ENCODE peak calls at places on chromosomes 5 and 9, in nine cellular contexts. One of them, this sample, is unnamed.

GRCh38 chr5:126983874-126984266 is 46.5 kb downstream of the MARCHF3 start:
- DNase-seq in neural crest cell: no peak
- DNase-seq in mesothelial cell of epicardium: no peak
- DNase-seq in mucosa of descending colon: no peak
- DNase-seq in ascending aorta: no peak
- DNase-seq in endothelial cell: no peak
- DNase-seq in GM23338: no peak
- DNase-seq in right atrium auricular region: no peak
- DNase-seq in activated B cell treated with CpG ODN at 0.5 μM for 24 hours: no peak
- DNase-seq in this sample: no peak

GRCh38 chr9:130213898-130214761 is 41.9 kb downstream of the NCS1 start:
- DNase-seq in neural crest cell: peak
- DNase-seq in mesothelial cell of epicardium: no peak
- DNase-seq in mucosa of descending colon: no peak
- DNase-seq in ascending aorta: no peak
- DNase-seq in endothelial cell: no peak
- DNase-seq in GM23338: peak
- DNase-seq in right atrium auricular region: no peak
- DNase-seq in activated B cell treated with CpG ODN at 0.5 μM for 24 hours: no peak
- DNase-seq in this sample: no peak

GRCh38 chr5:68531970-68532369 is 316.4 kb downstream of the PIK3R1 start:
- DNase-seq in neural crest cell: no peak
- DNase-seq in mesothelial cell of epicardium: no peak
- DNase-seq in mucosa of descending colon: no peak
- DNase-seq in ascending aorta: no peak
- DNase-seq in endothelial cell: no peak
- DNase-seq in GM23338: no peak
- DNase-seq in right atrium auricular region: no peak
- DNase-seq in activated B cell treated with CpG ODN at 0.5 μM for 24 hours: no peak
- DNase-seq in this sample: no peak

GRCh38 chr9:131677445-131678180 is 62.3 kb downstream of the RAPGEF1 start:
- DNase-seq in neural crest cell: no peak
- DNase-seq in mesothelial cell of epicardium: no peak
- DNase-seq in mucosa of descending colon: no peak
- DNase-seq in ascending aorta: no peak
- DNase-seq in endothelial cell: no peak
- DNase-seq in GM23338: no peak
- DNase-seq in right atrium auricular region: peak
- DNase-seq in activated B cell treated with CpG ODN at 0.5 μM for 24 hours: no peak
- DNase-seq in this sample: no peak

GRCh38 chr5:135560858-135561257 is 17.9 kb downstream of the CXCL14 start:
- DNase-seq in neural crest cell: peak
- DNase-seq in mesothelial cell of epicardium: peak
- DNase-seq in mucosa of descending colon: peak
- DNase-seq in ascending aorta: no peak
- DNase-seq in endothelial cell: peak
- DNase-seq in GM23338: peak
- DNase-seq in right atrium auricular region: peak
- DNase-seq in activated B cell treated with CpG ODN at 0.5 μM for 24 hours: peak
- DNase-seq in this sample: no peak

GRCh38 chr5:40801771-40802562 is 3.8 kb upstream of the PRKAA1 start:
- DNase-seq in neural crest cell: no peak
- DNase-seq in mesothelial cell of epicardium: no peak
- DNase-seq in mucosa of descending colon: no peak
- DNase-seq in ascending aorta: no peak
- DNase-seq in endothelial cell: no peak
- DNase-seq in GM23338: no peak
- DNase-seq in right atrium auricular region: no peak
- DNase-seq in activated B cell treated with CpG ODN at 0.5 μM for 24 hours: no peak
- DNase-seq in this sample: no peak

GRCh38 chr9:75372499-75373268 is 284.4 kb downstream of the OSTF1 start:
- DNase-seq in neural crest cell: no peak
- DNase-seq in mesothelial cell of epicardium: no peak
- DNase-seq in mucosa of descending colon: no peak
- DNase-seq in ascending aorta: no peak
- DNase-seq in endothelial cell: no peak
- DNase-seq in GM23338: no peak
- DNase-seq in right atrium auricular region: no peak
- DNase-seq in activated B cell treated with CpG ODN at 0.5 μM for 24 hours: no peak
- DNase-seq in this sample: no peak

GRCh38 chr9:91192379-91192775 is 169.3 kb downstream of the AUH start:
- DNase-seq in neural crest cell: no peak
- DNase-seq in mesothelial cell of epicardium: no peak
- DNase-seq in mucosa of descending colon: peak
- DNase-seq in ascending aorta: no peak
- DNase-seq in endothelial cell: no peak
- DNase-seq in GM23338: no peak
- DNase-seq in right atrium auricular region: peak
- DNase-seq in activated B cell treated with CpG ODN at 0.5 μM for 24 hours: no peak
- DNase-seq in this sample: no peak

GRCh38 chr9:123395276-123396006 is 39.4 kb downstream of the CRB2 start:
- DNase-seq in neural crest cell: no peak
- DNase-seq in mesothelial cell of epicardium: no peak
- DNase-seq in mucosa of descending colon: no peak
- DNase-seq in ascending aorta: no peak
- DNase-seq in endothelial cell: no peak
- DNase-seq in GM23338: no peak
- DNase-seq in right atrium auricular region: no peak
- DNase-seq in activated B cell treated with CpG ODN at 0.5 μM for 24 hours: no peak
- DNase-seq in this sample: no peak

GRCh38 chr9:129490583-129491485 is 130.1 kb downstream of the C9orf50 start:
- DNase-seq in neural crest cell: no peak
- DNase-seq in mesothelial cell of epicardium: no peak
- DNase-seq in mucosa of descending colon: peak
- DNase-seq in ascending aorta: no peak
- DNase-seq in endothelial cell: no peak
- DNase-seq in GM23338: no peak
- DNase-seq in right atrium auricular region: no peak
- DNase-seq in activated B cell treated with CpG ODN at 0.5 μM for 24 hours: no peak
- DNase-seq in this sample: no peak

GRCh38 chr9:19102181-19102630 is 498 bp downstream of the HAUS6 start:
- DNase-seq in neural crest cell: no peak
- DNase-seq in mesothelial cell of epicardium: no peak
- DNase-seq in mucosa of descending colon: peak
- DNase-seq in ascending aorta: no peak
- DNase-seq in endothelial cell: peak
- DNase-seq in GM23338: peak
- DNase-seq in right atrium auricular region: no peak
- DNase-seq in activated B cell treated with CpG ODN at 0.5 μM for 24 hours: no peak
- DNase-seq in this sample: no peak

GRCh38 chr5:40428129-40428528 is 251.6 kb upstream of the PTGER4 start:
- DNase-seq in neural crest cell: no peak
- DNase-seq in mesothelial cell of epicardium: no peak
- DNase-seq in mucosa of descending colon: no peak
- DNase-seq in ascending aorta: no peak
- DNase-seq in endothelial cell: no peak
- DNase-seq in GM23338: no peak
- DNase-seq in right atrium auricular region: peak
- DNase-seq in activated B cell treated with CpG ODN at 0.5 μM for 24 hours: no peak
- DNase-seq in this sample: no peak

GRCh38 chr9:129866373-129867137 is 31.3 kb downstream of the USP20 start:
- DNase-seq in neural crest cell: no peak
- DNase-seq in mesothelial cell of epicardium: no peak
- DNase-seq in mucosa of descending colon: no peak
- DNase-seq in ascending aorta: no peak
- DNase-seq in endothelial cell: no peak
- DNase-seq in GM23338: no peak
- DNase-seq in right atrium auricular region: no peak
- DNase-seq in activated B cell treated with CpG ODN at 0.5 μM for 24 hours: no peak
- DNase-seq in this sample: no peak

GRCh38 chr9:87465791-87466190 is 31.9 kb upstream of the DAPK1 start:
- DNase-seq in neural crest cell: no peak
- DNase-seq in mesothelial cell of epicardium: no peak
- DNase-seq in mucosa of descending colon: no peak
- DNase-seq in ascending aorta: no peak
- DNase-seq in endothelial cell: no peak
- DNase-seq in GM23338: no peak
- DNase-seq in right atrium auricular region: no peak
- DNase-seq in activated B cell treated with CpG ODN at 0.5 μM for 24 hours: no peak
- DNase-seq in this sample: no peak

GRCh38 chr9:130463141-130463540 is 18.4 kb downstream of the ASS1 start:
- DNase-seq in neural crest cell: no peak
- DNase-seq in mesothelial cell of epicardium: no peak
- DNase-seq in mucosa of descending colon: no peak
- DNase-seq in ascending aorta: no peak
- DNase-seq in endothelial cell: no peak
- DNase-seq in GM23338: no peak
- DNase-seq in right atrium auricular region: no peak
- DNase-seq in activated B cell treated with CpG ODN at 0.5 μM for 24 hours: no peak
- DNase-seq in this sample: no peak

GRCh38 chr5:124741711-124742496 is 4.5 kb downstream of the ZNF608 start:
- DNase-seq in neural crest cell: no peak
- DNase-seq in mesothelial cell of epicardium: no peak
- DNase-seq in mucosa of descending colon: peak
- DNase-seq in ascending aorta: no peak
- DNase-seq in endothelial cell: no peak
- DNase-seq in GM23338: peak
- DNase-seq in right atrium auricular region: no peak
- DNase-seq in activated B cell treated with CpG ODN at 0.5 μM for 24 hours: no peak
- DNase-seq in this sample: no peak

GRCh38 chr5:77397686-77398300 is 94.3 kb downstream of the WDR41 start:
- DNase-seq in neural crest cell: no peak
- DNase-seq in mesothelial cell of epicardium: no peak
- DNase-seq in mucosa of descending colon: no peak
- DNase-seq in ascending aorta: no peak
- DNase-seq in endothelial cell: no peak
- DNase-seq in GM23338: no peak
- DNase-seq in right atrium auricular region: no peak
- DNase-seq in activated B cell treated with CpG ODN at 0.5 μM for 24 hours: no peak
- DNase-seq in this sample: no peak

GRCh38 chr9:110750272-110750671 is 81.7 kb downstream of the MUSK start:
- DNase-seq in neural crest cell: no peak
- DNase-seq in mesothelial cell of epicardium: no peak
- DNase-seq in mucosa of descending colon: peak
- DNase-seq in ascending aorta: no peak
- DNase-seq in endothelial cell: no peak
- DNase-seq in GM23338: no peak
- DNase-seq in right atrium auricular region: peak
- DNase-seq in activated B cell treated with CpG ODN at 0.5 μM for 24 hours: no peak
- DNase-seq in this sample: no peak

GRCh38 chr9:11275158-11275695 is 662.4 kb upstream of the PTPRD start:
- DNase-seq in neural crest cell: no peak
- DNase-seq in mesothelial cell of epicardium: no peak
- DNase-seq in mucosa of descending colon: no peak
- DNase-seq in ascending aorta: no peak
- DNase-seq in endothelial cell: no peak
- DNase-seq in GM23338: no peak
- DNase-seq in right atrium auricular region: no peak
- DNase-seq in activated B cell treated with CpG ODN at 0.5 μM for 24 hours: no peak
- DNase-seq in this sample: no peak
- TF ChIP-seq CTCF in neural crest cell: no peak
- TF ChIP-seq CTCF in mesothelial cell of epicardium: no peak
- TF ChIP-seq CTCF in mucosa of descending colon: no peak
- TF ChIP-seq CTCF in ascending aorta: no peak
- TF ChIP-seq CTCF in endothelial cell: no peak
- TF ChIP-seq CTCF in GM23338: no peak
- TF ChIP-seq CTCF in right atrium auricular region: no peak
- TF ChIP-seq CTCF in activated B cell treated with CpG ODN at 0.5 μM for 24 hours: no peak
- TF ChIP-seq CTCF in this sample: no peak

DNA sequence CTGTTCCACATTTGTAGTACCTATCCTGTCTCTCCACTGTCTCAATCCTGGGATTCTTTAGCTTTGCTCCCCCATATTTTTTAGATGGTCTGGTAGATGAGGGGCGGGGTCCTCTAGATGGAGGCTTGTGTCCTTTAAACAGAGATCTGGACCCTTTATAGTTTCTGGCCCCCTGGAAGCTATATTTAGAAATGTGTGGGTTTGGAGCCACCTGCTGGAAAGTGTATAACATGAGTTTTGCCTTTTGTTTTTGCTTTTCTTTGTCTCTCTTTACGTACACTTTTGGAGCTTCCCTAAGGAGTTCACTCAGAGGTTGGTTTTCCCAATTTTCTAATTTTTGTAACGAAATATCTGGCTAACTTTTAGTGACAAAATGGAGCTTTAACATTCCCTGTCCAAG is 110.7 kb downstream of the CFAP95 start:
- DNase-seq in neural crest cell: peak
- DNase-seq in mesothelial cell of epicardium: no peak
- DNase-seq in mucosa of descending colon: no peak
- DNase-seq in ascending aorta: no peak
- DNase-seq in endothelial cell: no peak
- DNase-seq in GM23338: peak
- DNase-seq in right atrium auricular region: no peak
- DNase-seq in activated B cell treated with CpG ODN at 0.5 μM for 24 hours: no peak
- DNase-seq in this sample: no peak
- TF ChIP-seq CTCF in neural crest cell: peak
- TF ChIP-seq CTCF in mesothelial cell of epicardium: no peak
- TF ChIP-seq CTCF in mucosa of descending colon: no peak
- TF ChIP-seq CTCF in ascending aorta: no peak
- TF ChIP-seq CTCF in endothelial cell: no peak
- TF ChIP-seq CTCF in GM23338: peak
- TF ChIP-seq CTCF in right atrium auricular region: peak
- TF ChIP-seq CTCF in activated B cell treated with CpG ODN at 0.5 μM for 24 hours: no peak
- TF ChIP-seq CTCF in this sample: no peak

GRCh38 chr5:96823060-96823459 is 15.3 kb upstream of the ERAP1 start:
- DNase-seq in neural crest cell: no peak
- DNase-seq in mesothelial cell of epicardium: no peak
- DNase-seq in mucosa of descending colon: no peak
- DNase-seq in ascending aorta: no peak
- DNase-seq in endothelial cell: no peak
- DNase-seq in GM23338: no peak
- DNase-seq in right atrium auricular region: no peak
- DNase-seq in activated B cell treated with CpG ODN at 0.5 μM for 24 hours: no peak
- DNase-seq in this sample: no peak
- TF ChIP-seq CTCF in neural crest cell: no peak
- TF ChIP-seq CTCF in mesothelial cell of epicardium: no peak
- TF ChIP-seq CTCF in mucosa of descending colon: no peak
- TF ChIP-seq CTCF in ascending aorta: no peak
- TF ChIP-seq CTCF in endothelial cell: no peak
- TF ChIP-seq CTCF in GM23338: peak
- TF ChIP-seq CTCF in right atrium auricular region: no peak
- TF ChIP-seq CTCF in activated B cell treated with CpG ODN at 0.5 μM for 24 hours: no peak
- TF ChIP-seq CTCF in this sample: no peak

GRCh38 chr5:129096382-129096991 is 1.9 kb downstream of the ISOC1 start:
- DNase-seq in neural crest cell: no peak
- DNase-seq in mesothelial cell of epicardium: no peak
- DNase-seq in mucosa of descending colon: peak
- DNase-seq in ascending aorta: no peak
- DNase-seq in endothelial cell: no peak
- DNase-seq in GM23338: peak
- DNase-seq in right atrium auricular region: no peak
- DNase-seq in activated B cell treated with CpG ODN at 0.5 μM for 24 hours: no peak
- DNase-seq in this sample: no peak

GRCh38 chr5:129094924-129095797 is 612 bp downstream of the ISOC1 start:
- DNase-seq in neural crest cell: peak
- DNase-seq in mesothelial cell of epicardium: peak
- DNase-seq in mucosa of descending colon: peak
- DNase-seq in ascending aorta: peak
- DNase-seq in endothelial cell: peak
- DNase-seq in GM23338: peak
- DNase-seq in right atrium auricular region: peak
- DNase-seq in activated B cell treated with CpG ODN at 0.5 μM for 24 hours: no peak
- DNase-seq in this sample: peak

GRCh38 chr5:129098488-129099183 is 4.1 kb downstream of the ISOC1 start:
- DNase-seq in neural crest cell: no peak
- DNase-seq in mesothelial cell of epicardium: no peak
- DNase-seq in mucosa of descending colon: no peak
- DNase-seq in ascending aorta: no peak
- DNase-seq in endothelial cell: no peak
- DNase-seq in GM23338: no peak
- DNase-seq in right atrium auricular region: no peak
- DNase-seq in activated B cell treated with CpG ODN at 0.5 μM for 24 hours: no peak
- DNase-seq in this sample: no peak

GRCh38 chr5:129097498-129098296 is 3.1 kb downstream of the ISOC1 start:
- DNase-seq in neural crest cell: no peak
- DNase-seq in mesothelial cell of epicardium: no peak
- DNase-seq in mucosa of descending colon: no peak
- DNase-seq in ascending aorta: no peak
- DNase-seq in endothelial cell: no peak
- DNase-seq in GM23338: no peak
- DNase-seq in right atrium auricular region: no peak
- DNase-seq in activated B cell treated with CpG ODN at 0.5 μM for 24 hours: no peak
- DNase-seq in this sample: no peak

GRCh38 chr5:129094087-129094923 is at the start of gene ISOC1:
- DNase-seq in neural crest cell: peak
- DNase-seq in mesothelial cell of epicardium: peak
- DNase-seq in mucosa of descending colon: peak
- DNase-seq in ascending aorta: peak
- DNase-seq in endothelial cell: peak
- DNase-seq in GM23338: peak
- DNase-seq in right atrium auricular region: peak
- DNase-seq in activated B cell treated with CpG ODN at 0.5 μM for 24 hours: peak
- DNase-seq in this sample: peak
- TF ChIP-seq CTCF in neural crest cell: no peak
- TF ChIP-seq CTCF in mesothelial cell of epicardium: no peak
- TF ChIP-seq CTCF in mucosa of descending colon: no peak
- TF ChIP-seq CTCF in ascending aorta: no peak
- TF ChIP-seq CTCF in endothelial cell: no peak
- TF ChIP-seq CTCF in GM23338: peak
- TF ChIP-seq CTCF in right atrium auricular region: peak
- TF ChIP-seq CTCF in activated B cell treated with CpG ODN at 0.5 μM for 24 hours: no peak
- TF ChIP-seq CTCF in this sample: no peak